ENCODE peak calls at places on chromosome 1, in six cellular contexts. A, L, H, M, Z and E are unnamed samples.

GRCh38 chr1:11450310-11450709 is 28.6 kb upstream of the DISP3 start:
- DNase-seq in A (no peak), L (no peak), H (no peak), M (no peak), Z (no peak), E (no peak)

GRCh38 chr1:206455681-206456344 is 14.5 kb upstream of the IKBKE start:
- DNase-seq in A (peak), L (no peak), H (peak), M (peak), Z (no peak), E (no peak)

GRCh38 chr1:39275836-39276507 is 71.5 kb downstream of the MACF1 start:
- DNase-seq in A (no peak), L (no peak), H (peak), M (no peak), Z (no peak), E (no peak)

GRCh38 chr1:113442130-113442529 is 51.8 kb downstream of the MAGI3 start:
- DNase-seq in A (no peak), L (no peak), H (no peak), M (no peak), Z (no peak), E (no peak)

GRCh38 chr1:180632326-180633088 is 685 bp downstream of the XPR1 start:
- DNase-seq in A (peak), L (no peak), H (peak), M (no peak), Z (peak), E (peak)

GRCh38 chr1:91201174-91201573 is 179.3 kb upstream of the ZNF644 start:
- DNase-seq in A (no peak), L (no peak), H (no peak), M (no peak), Z (no peak), E (no peak)

GRCh38 chr1:221740941-221741363 is 937 bp downstream of the DUSP10 start:
- DNase-seq in A (no peak), L (no peak), H (peak), M (peak), Z (no peak), E (no peak)

GRCh38 chr1:225763815-225764548 is 13.6 kb upstream of the SRP9 start:
- DNase-seq in A (peak), L (no peak), H (no peak), M (no peak), Z (no peak), E (no peak)

GRCh38 chr1:205610781-205611473 is 20.9 kb downstream of the ELK4 start:
- DNase-seq in A (no peak), L (no peak), H (no peak), M (no peak), Z (no peak), E (no peak)

GRCh38 chr1:27623327-27624212 is 11.4 kb downstream of the FGR start:
- DNase-seq in A (no peak), L (no peak), H (no peak), M (no peak), Z (no peak), E (no peak)

GRCh38 chr1:224879404-224879803 is 50.1 kb upstream of the DNAH14 start:
- DNase-seq in A (no peak), L (no peak), H (no peak), M (no peak), Z (no peak), E (no peak)

GRCh38 chr1:180821970-180822369 is 90.7 kb upstream of the KIAA1614 start:
- DNase-seq in A (no peak), L (no peak), H (no peak), M (no peak), Z (no peak), E (no peak)

GRCh38 chr1:203090667-203091320 is 5.0 kb upstream of the MYOG start:
- DNase-seq in A (no peak), L (no peak), H (no peak), M (peak), Z (no peak), E (no peak)